ENCODE peak calls at places on chromosomes 5 and 9, in seven cellular contexts. G, C, P, A, E, I and B are unnamed samples.

GRCh38 chr9:102867488-102867887 is 127.6 kb upstream of the CYLC2 start:
- DNase-seq in G (no peak), I (no peak), E (no peak), A (no peak), C (no peak), P (peak; percentile 20), B (no peak)

GRCh38 chr9:37034320-37034937 is 361 bp upstream of the PAX5 start:
- DNase-seq in P (no peak), E (no peak), G (no peak), A (no peak), C (no peak), I (no peak), B (no peak)

GRCh38 chr5:137629646-137630045 is 106.2 kb downstream of the KLHL3 start:
- DNase-seq in G (no peak), E (peak; percentile 51), A (no peak), P (no peak), C (no peak), I (peak; percentile 63), B (peak; percentile 32)

GRCh38 chr5:76210946-76211345 is 127.8 kb downstream of the SV2C start:
- DNase-seq in G (no peak), A (no peak), I (no peak), P (no peak), C (no peak), E (no peak), B (no peak)

GRCh38 chr5:50292735-50293394 is 148.2 kb downstream of the EMB start:
- DNase-seq in A (no peak), E (no peak), G (no peak), P (no peak), C (no peak), I (no peak), B (no peak)

GRCh38 chr5:111928501-111928900 is 171.5 kb upstream of the NREP start:
- DNase-seq in G (no peak), A (no peak), I (no peak), P (no peak), C (no peak), E (no peak), B (no peak)

GRCh38 chr5:113221294-113222176 is 213.3 kb downstream of the TSSK1B start:
- DNase-seq in C (no peak), I (peak; percentile 31), P (no peak), G (no peak), E (no peak), A (no peak), B (no peak)

GRCh38 chr5:133322743-133323142 is 270.9 kb downstream of the HSPA4 start:
- DNase-seq in A (no peak), E (no peak), P (no peak), I (peak; percentile 9), G (no peak), C (no peak), B (no peak)

GRCh38 chr9:121321039-121321503 is 49.0 kb downstream of the STOM start:
- DNase-seq in E (no peak), P (no peak), C (peak; percentile 16), I (no peak), A (peak; percentile 74), G (no peak), B (no peak)

GRCh38 chr5:122515709-122516431 is 203.8 kb downstream of the SNCAIP start:
- DNase-seq in I (peak; percentile 81), C (peak; percentile 33), A (peak; percentile 67), G (no peak), P (peak; percentile 18), E (peak; percentile 71), B (peak; percentile 8)

GRCh38 chr9:84538879-84539278 is 130.7 kb upstream of the NTRK2 start:
- DNase-seq in C (no peak), E (no peak), P (no peak), I (no peak), G (no peak), A (no peak), B (no peak)

GRCh38 chr9:93299418-93300174 is 115.7 kb downstream of the WNK2 start:
- DNase-seq in I (no peak), E (no peak), G (no peak), A (peak; percentile 40), P (no peak), C (no peak), B (no peak)

GRCh38 chr5:177519463-177520235 is 2.9 kb upstream of the DDX41 start:
- DNase-seq in A (peak; percentile 52), I (no peak), C (no peak), G (no peak), P (no peak), E (no peak), B (no peak)

GRCh38 chr5:157390179-157390923 is 69.7 kb upstream of the NIPAL4 start:
- DNase-seq in C (peak; percentile 36), E (peak; percentile 97), P (no peak), G (no peak), I (peak; percentile 94), A (no peak), B (no peak)

GRCh38 chr5:175378444-175379028 is 65.4 kb downstream of the DRD1 start:
- DNase-seq in C (no peak), I (peak; percentile 85), E (peak; percentile 98), G (no peak), A (no peak), P (no peak), B (no peak)

GRCh38 chr9:126722922-126723806 is 81.7 kb upstream of the ZBTB43 start:
- DNase-seq in P (no peak), A (peak; percentile 80), E (no peak), G (no peak), I (no peak), C (peak; percentile 42), B (peak; percentile 51)

GRCh38 chr5:128413356-128413755 is 124.7 kb downstream of the FBN2 start:
- DNase-seq in G (no peak), P (no peak), I (peak; percentile 42), A (no peak), C (no peak), E (no peak), B (no peak)

GRCh38 chr5:171419663-171420428 is 399 bp downstream of the FGF18 start:
- DNase-seq in P (no peak), G (no peak), E (no peak), C (no peak), A (no peak), I (peak; percentile 29), B (peak; percentile 48)

GRCh38 chr5:127280494-127281220 is 9.9 kb upstream of the MEGF10 start:
- DNase-seq in C (no peak), P (no peak), E (no peak), I (no peak), A (no peak), G (no peak), B (no peak)

GRCh38 chr5:53558966-53559365 is 1.5 kb upstream of the NDUFS4 start:
- DNase-seq in E (no peak), A (no peak), G (no peak), P (no peak), C (no peak), I (no peak), B (no peak)

GRCh38 chr5:53560028-53560427 is 411 bp upstream of the NDUFS4 start:
- DNase-seq in A (no peak), P (no peak), C (no peak), G (no peak), I (no peak), E (no peak), B (no peak)

GRCh38 chr5:53557386-53557785 is 3.1 kb upstream of the NDUFS4 start:
- DNase-seq in A (no peak), G (no peak), C (no peak), I (peak; percentile 80), P (no peak), E (no peak), B (no peak)

GRCh38 chr5:53556001-53556400 is 4.4 kb upstream of the NDUFS4 start:
- DNase-seq in E (no peak), G (no peak), I (no peak), C (no peak), A (no peak), P (no peak), B (no peak)

GRCh38 chr5:53560506-53561191 is at the start of gene NDUFS4:
- DNase-seq in E (peak; percentile 84), P (peak; percentile 90), C (peak; percentile 89), I (peak; percentile 95), A (peak; percentile 90), G (peak; percentile 66), B (peak; percentile 18)
- TF ChIP-seq POLR2A in E (peak; percentile 65), P (no peak), C (no peak), I (peak; percentile 69), A (peak; percentile 21), G (peak; percentile 44), B (peak; percentile 84)

DNA sequence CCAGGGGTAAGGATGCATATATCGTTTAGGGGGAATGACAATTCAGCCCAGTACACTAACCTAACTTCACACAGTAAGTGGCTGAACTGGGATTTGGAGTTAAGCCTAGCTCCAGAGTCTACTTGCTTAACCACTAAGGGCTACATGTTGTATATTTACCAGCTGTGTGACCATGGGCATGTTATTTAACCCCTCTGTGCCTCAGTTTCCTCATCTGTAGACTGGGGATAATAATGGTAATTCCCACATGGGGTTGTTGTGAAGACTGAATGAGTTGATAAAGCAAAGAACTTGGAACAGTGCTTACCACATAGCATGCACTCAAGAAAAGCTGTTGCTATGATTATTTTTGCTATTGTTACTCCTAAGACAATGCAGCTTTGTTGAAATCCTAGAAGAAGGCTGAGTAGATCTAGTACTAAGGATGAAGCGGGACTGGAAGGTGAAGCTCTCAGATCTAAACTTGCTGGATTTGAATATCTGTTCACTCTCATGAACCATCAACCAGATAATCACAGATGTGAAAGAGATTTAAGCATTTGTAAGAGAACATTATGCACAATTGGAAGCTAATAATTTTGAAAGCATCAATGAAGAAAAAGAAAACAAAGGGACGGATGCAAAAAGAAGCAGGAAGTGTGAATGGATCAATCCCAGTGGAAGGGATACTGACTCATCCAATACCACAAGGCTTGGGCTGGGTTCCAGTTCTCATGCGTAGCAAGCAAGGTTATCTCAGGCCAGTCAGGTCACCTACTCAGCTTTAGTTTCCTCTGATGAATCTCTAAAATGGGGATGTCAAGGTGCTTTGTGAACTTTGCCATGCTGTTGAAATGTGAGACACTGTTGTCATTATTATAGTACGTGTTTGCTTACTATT is 78.5 kb upstream of the TBC1D2 start:
- DNase-seq in I (peak; percentile 93), E (peak; percentile 66), G (no peak), A (no peak), P (no peak), C (no peak), B (no peak)
- TF ChIP-seq POLR2A in I (no peak), E (no peak), G (no peak), A (no peak), P (no peak), C (no peak), B (no peak)

GRCh38 chr9:89640801-89641200 is 36.0 kb downstream of the GADD45G start:
- DNase-seq in C (no peak), A (no peak), E (no peak), I (no peak), P (no peak), G (no peak), B (no peak)
- TF ChIP-seq POLR2A in C (no peak), A (no peak), E (no peak), I (no peak), P (no peak), G (no peak), B (no peak)

DNA sequence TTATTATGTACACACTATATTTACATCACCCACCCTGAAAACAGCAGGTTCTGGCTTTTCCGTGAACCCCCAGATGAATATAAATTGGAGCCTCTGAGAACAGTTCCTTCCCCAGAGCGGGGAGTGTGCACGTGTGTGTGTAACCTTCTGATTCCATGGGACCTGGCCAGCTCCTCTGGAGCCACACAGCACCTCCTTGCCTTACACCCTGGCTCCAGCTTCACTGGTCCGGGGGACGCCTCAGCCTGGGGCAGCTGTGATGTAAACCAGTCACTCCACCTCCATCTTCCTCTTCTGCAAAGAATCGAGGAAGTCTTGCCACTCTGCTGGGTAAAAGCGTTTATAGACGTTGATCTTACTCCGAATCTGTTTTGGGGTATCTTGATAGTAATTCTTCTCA is 4.4 kb downstream of the NOP16 start:
- DNase-seq in A (no peak), E (no peak), C (no peak), G (no peak), I (no peak), P (no peak), B (no peak)
- TF ChIP-seq POLR2A in A (no peak), E (no peak), C (no peak), G (no peak), I (no peak), P (no peak), B (no peak)

GRCh38 chr9:4679268-4680177 is at the start of gene CDC37L1:
- DNase-seq in E (peak; percentile 87), A (peak; percentile 99), P (peak; percentile 98), G (peak; percentile 96), I (peak; percentile 94), C (peak; percentile 98), B (peak; percentile 84)
- TF ChIP-seq POLR2A in E (peak; percentile 98), A (peak; percentile 96), P (peak; percentile 83), G (peak; percentile 98), I (peak; percentile 94), C (peak; percentile 99), B (peak; percentile 94)